ENCODE peak calls at places on chromosomes 16 and 17, in six cellular contexts. V is fibroblast of lung, R is fibroblast of pulmonary artery, U is transverse colon, D is A549, W is fibroblast of villous mesenchyme. G is an unnamed sample.
A peak's percentile ranks its signal among the peaks of the same experiment; 100 is the strongest.

GRCh38 chr16:4393243-4393606 is 21.6 kb downstream of the VASN start:
- DNase-seq in W (peak; percentile 80), U (no peak), D (no peak), R (no peak), V (peak; percentile 54), G (peak; percentile 72)

GRCh38 chr17:12302711-12303110 is 282.0 kb downstream of the MAP2K4 start:
- DNase-seq in W (no peak), U (no peak), R (no peak), D (no peak), V (no peak), G (no peak)

GRCh38 chr17:62631936-62632924 is 4.8 kb downstream of the MRC2 start:
- DNase-seq in R (no peak), V (no peak), U (no peak), W (no peak), D (no peak), G (no peak)

GRCh38 chr16:67886387-67886786 is 1.7 kb downstream of the NRN1L start:
- DNase-seq in V (no peak), D (no peak), U (no peak), W (no peak), R (no peak), G (no peak)

GRCh38 chr16:13873835-13874438 is 46.0 kb upstream of the ERCC4 start:
- DNase-seq in D (peak; percentile 29), R (peak; percentile 41), V (peak; percentile 7), U (no peak), W (peak; percentile 18), G (peak; percentile 12)

GRCh38 chr16:22089910-22090309 is 2.4 kb upstream of the VWA3A start:
- DNase-seq in D (no peak), V (no peak), W (no peak), R (no peak), U (no peak), G (no peak)

GRCh38 chr16:5016967-5017677 is 16.6 kb downstream of the NAGPA start:
- DNase-seq in D (no peak), W (no peak), R (no peak), U (no peak), V (no peak), G (no peak)

GRCh38 chr16:68227183-68227793 is 8.6 kb downstream of the ESRP2 start:
- DNase-seq in V (no peak), W (peak; percentile 58), D (no peak), R (no peak), U (no peak), G (no peak)

GRCh38 chr16:67934306-67935095 is 2.1 kb downstream of the PSMB10 start:
- DNase-seq in D (no peak), V (no peak), U (no peak), W (no peak), R (no peak), G (no peak)

GRCh38 chr16:65121870-65122723 is at the start of gene CDH11:
- DNase-seq in V (peak; percentile 91), D (no peak), W (peak; percentile 89), U (peak; percentile 38), R (peak; percentile 89), G (peak; percentile 94)

GRCh38 chr17:7484964-7485377 is 805 bp downstream of the POLR2A start:
- DNase-seq in R (no peak), D (no peak), U (no peak), V (no peak), W (no peak), G (no peak)

GRCh38 chr17:7606280-7606679 is 8.4 kb downstream of the FXR2 start:
- DNase-seq in V (no peak), D (no peak), R (no peak), W (no peak), U (no peak), G (no peak)

GRCh38 chr17:67474081-67474661 is 97.1 kb downstream of the PITPNC1 start:
- DNase-seq in R (peak; percentile 96), W (peak; percentile 81), D (no peak), V (peak; percentile 80), U (no peak), G (peak; percentile 99)

GRCh38 chr16:85300451-85300968 is 188.2 kb upstream of the CIBAR2 start:
- DNase-seq in D (no peak), R (no peak), W (no peak), V (no peak), U (no peak), G (no peak)

GRCh38 chr16:58506241-58507194 is 6.6 kb downstream of the NDRG4 start:
- DNase-seq in D (no peak), V (no peak), R (no peak), W (no peak), U (no peak), G (no peak)

GRCh38 chr17:77145635-77146632 is 5.2 kb downstream of the SEC14L1 start:
- DNase-seq in V (peak; percentile 86), D (no peak), R (peak; percentile 82), W (peak; percentile 78), U (peak; percentile 67), G (peak; percentile 92)

GRCh38 chr16:84687715-84688114 is 12.1 kb upstream of the USP10 start:
- DNase-seq in W (peak; percentile 74), U (no peak), V (peak; percentile 94), D (no peak), R (peak; percentile 94), G (peak; percentile 94)

GRCh38 chr17:17667947-17668346 is 13.3 kb upstream of the RAI1 start:
- DNase-seq in R (no peak), W (no peak), U (no peak), V (no peak), D (no peak), G (no peak)

GRCh38 chr16:86075488-86075785 is 176.5 kb downstream of the IRF8 start:
- DNase-seq in V (peak; percentile 23), U (no peak), W (no peak), D (no peak), R (no peak), G (no peak)

GRCh38 chr17:57338257-57338919 is 82.1 kb downstream of the MSI2 start:
- DNase-seq in W (no peak), D (no peak), R (no peak), U (no peak), V (no peak), G (no peak)

GRCh38 chr17:1898872-1899271 is 69.1 kb downstream of the RPA1 start:
- DNase-seq in V (no peak), W (no peak), R (no peak), D (no peak), U (no peak), G (no peak)

GRCh38 chr17:43787728-43788127 is 7.5 kb downstream of the CFAP97D1 start:
- DNase-seq in D (no peak), V (no peak), R (no peak), U (no peak), W (no peak), G (no peak)

GRCh38 chr16:8751481-8752311 is 45.7 kb downstream of the TMEM186 start:
- DNase-seq in R (peak; percentile 80), W (peak; percentile 51), V (peak; percentile 89), U (no peak), D (peak; percentile 55), G (peak; percentile 83)

GRCh38 chr16:67415872-67416793 is at the start of gene ZDHHC1:
- DNase-seq in W (peak; percentile 62), U (peak; percentile 76), D (peak; percentile 89), V (peak; percentile 74), R (peak; percentile 66), G (peak; percentile 67)

GRCh38 chr16:1696863-1697262 is 9.1 kb upstream of the MAPK8IP3 start:
- DNase-seq in V (no peak), R (no peak), D (no peak), W (no peak), U (no peak), G (no peak)

GRCh38 chr17:12512712-12513355 is 152.9 kb upstream of the MYOCD start:
- DNase-seq in U (no peak), V (peak; percentile 64), W (peak; percentile 52), R (peak; percentile 14), D (no peak), G (peak; percentile 57)

GRCh38 chr16:27318399-27319256 is 4.9 kb downstream of the IL4R start:
- DNase-seq in D (no peak), V (no peak), W (peak; percentile 89), R (peak; percentile 69), U (peak; percentile 48), G (peak; percentile 27)

GRCh38 chr16:11706180-11706742 is 36.4 kb downstream of the TXNDC11 start:
- DNase-seq in R (no peak), D (no peak), V (no peak), U (peak; percentile 50), W (no peak), G (no peak)

GRCh38 chr17:51373489-51374194 is 113.3 kb downstream of the UTP18 start:
- DNase-seq in R (no peak), D (no peak), U (no peak), V (no peak), W (no peak), G (no peak)

GRCh38 chr16:16120382-16121184 is 102.7 kb downstream of the ABCC6 start:
- DNase-seq in W (peak; percentile 28), D (no peak), R (peak; percentile 48), V (no peak), U (peak; percentile 48), G (no peak)

GRCh38 chr17:75827291-75828050 is 16.7 kb downstream of the UNC13D start:
- DNase-seq in U (peak; percentile 65), R (peak; percentile 65), W (peak; percentile 57), V (peak; percentile 56), D (peak; percentile 92), G (peak; percentile 40)

GRCh38 chr17:66676421-66676820 is 158.5 kb upstream of the CACNG5 start:
- DNase-seq in W (no peak), V (peak; percentile 25), U (peak; percentile 89), D (peak; percentile 92), R (no peak), G (no peak)

GRCh38 chr16:10080031-10080772 is 102.0 kb downstream of the GRIN2A start:
- DNase-seq in R (peak; percentile 43), V (peak; percentile 97), D (no peak), W (peak; percentile 75), U (no peak), G (peak; percentile 75)

GRCh38 chr16:20676867-20677266 is 20.6 kb downstream of the ACSM1 start:
- DNase-seq in V (no peak), W (no peak), U (no peak), R (no peak), D (no peak), G (no peak)
- TF ChIP-seq CTCF in V (no peak), W (no peak), U (peak; percentile 5), R (no peak), D (no peak), G (no peak)

GRCh38 chr17:16516594-16517018 is 24.6 kb upstream of the LRRC75A start:
- DNase-seq in V (peak; percentile 85), U (no peak), R (peak; percentile 77), W (peak; percentile 75), D (peak; percentile 63), G (peak; percentile 44)
- H3K4me3 ChIP-seq in V (peak overlapping the region; percentile 15), U (no peak overlapping the region), R (peak overlapping the region; percentile 34), W (peak overlapping the region; percentile 43), D (peak overlapping the region; percentile 33), G (peak overlapping the region; percentile 31)

GRCh38 chr16:49556252-49557069 is 182.9 kb downstream of the C16orf78 start:
- DNase-seq in W (peak; percentile 5), D (peak; percentile 35), V (peak; percentile 47), U (no peak), R (peak; percentile 63), G (peak; percentile 7)
- TF ChIP-seq CTCF in W (peak; percentile 22), D (peak; percentile 24), V (peak; percentile 59), U (peak; percentile 39), R (peak; percentile 60), G (peak; percentile 28)

DNA sequence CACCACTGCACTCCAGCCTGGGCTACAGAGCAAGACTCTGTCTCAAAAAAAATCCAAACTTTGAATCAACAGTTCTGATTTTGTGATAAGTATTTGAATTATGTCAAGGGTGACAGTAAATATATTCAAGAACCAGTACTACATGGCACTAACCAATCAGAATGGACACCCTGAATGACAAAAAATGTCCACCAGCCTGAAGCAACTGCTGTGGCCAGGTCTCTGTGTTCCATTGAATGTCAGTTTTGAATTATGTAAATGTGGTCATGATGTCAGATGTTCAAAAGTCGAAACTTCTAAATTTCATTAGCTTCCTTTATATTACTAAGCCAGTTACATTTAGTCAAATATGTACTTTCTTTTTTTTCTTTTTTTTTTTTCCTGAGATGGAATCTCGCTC is 15.4 kb upstream of the ATXN1L start:
- DNase-seq in D (no peak), V (no peak), R (no peak), U (no peak), W (no peak), G (no peak)
- H3K4me3 ChIP-seq in D (no peak overlapping the region), V (no peak overlapping the region), R (no peak overlapping the region), U (no peak overlapping the region), W (no peak overlapping the region), G (no peak overlapping the region)

G was measured in AG10803.